ENCODE peak calls at places on chromosomes 3 and 15, in nine cellular contexts. I, S, H, X, G, M, U, W and Z are unnamed samples.

GRCh38 chr3:110933786-110934415 is 137.7 kb upstream of the NECTIN3 start:
- DNase-seq in M (peak; percentile 55), G (no peak), S (no peak), W (no peak), X (no peak), H (no peak), I (peak; percentile 6), U (no peak), Z (no peak)

GRCh38 chr3:100941451-100941850 is 51.8 kb downstream of the ABI3BP start:
- DNase-seq in U (no peak), G (no peak), X (no peak), I (no peak), S (no peak), M (no peak), H (no peak), W (no peak), Z (no peak)

GRCh38 chr3:117761992-117762944 is 1052.7 kb downstream of the TUSC7 start:
- DNase-seq in S (no peak), X (peak; percentile 14), H (no peak), G (no peak), I (no peak), M (no peak), W (no peak), U (no peak), Z (no peak)

GRCh38 chr3:55405436-55405835 is 81.7 kb downstream of the WNT5A start:
- DNase-seq in W (no peak), G (no peak), S (peak; percentile 3), X (peak; percentile 73), M (peak; percentile 20), U (no peak), H (no peak), I (peak; percentile 11), Z (peak; percentile 61)

GRCh38 chr15:23877502-23878412 is 190.7 kb upstream of the NDN start:
- DNase-seq in S (peak; percentile 50), U (no peak), H (peak; percentile 64), X (peak; percentile 86), G (peak; percentile 59), M (no peak), I (peak; percentile 6), W (peak; percentile 28), Z (peak; percentile 38)

GRCh38 chr3:123116116-123116515 is 49.3 kb downstream of the PDIA5 start:
- DNase-seq in G (no peak), W (no peak), X (no peak), H (no peak), U (no peak), I (no peak), S (no peak), M (no peak), Z (peak; percentile 41)

GRCh38 chr3:44509985-44510360 is 32.5 kb upstream of the ZNF445 start:
- DNase-seq in S (peak; percentile 36), W (no peak), I (peak; percentile 22), X (peak; percentile 41), U (no peak), H (no peak), M (peak; percentile 17), G (no peak), Z (no peak)

GRCh38 chr3:28376424-28376823 is 27.8 kb upstream of the AZI2 start:
- DNase-seq in I (no peak), H (no peak), X (no peak), W (no peak), M (no peak), S (no peak), G (no peak), U (no peak), Z (peak; percentile 50)

GRCh38 chr3:38099518-38099917 is 37.4 kb downstream of the ACAA1 start:
- DNase-seq in G (no peak), I (no peak), M (no peak), U (no peak), H (no peak), W (no peak), X (no peak), S (no peak), Z (no peak)

GRCh38 chr3:117752984-117753717 is 1043.6 kb downstream of the TUSC7 start:
- DNase-seq in W (no peak), I (no peak), H (no peak), G (no peak), M (peak; percentile 31), U (no peak), S (no peak), X (no peak), Z (peak; percentile 61)

GRCh38 chr3:125257563-125257962 is 45.0 kb upstream of the SLC12A8 start:
- DNase-seq in X (no peak), S (no peak), M (no peak), G (no peak), H (no peak), I (no peak), W (no peak), U (peak; percentile 29), Z (no peak)

GRCh38 chr3:173887888-173888287 is 490.3 kb downstream of the NLGN1 start:
- DNase-seq in W (no peak), H (no peak), U (no peak), G (no peak), S (no peak), X (no peak), M (no peak), I (no peak), Z (no peak)

GRCh38 chr3:21745971-21746370 is 5.0 kb downstream of the ZNF385D start:
- DNase-seq in I (no peak), H (no peak), W (no peak), X (no peak), G (no peak), U (no peak), M (no peak), S (no peak), Z (no peak)

GRCh38 chr15:63075072-63075995 is 32.8 kb downstream of the TPM1 start:
- DNase-seq in H (no peak), I (no peak), M (no peak), S (no peak), X (no peak), U (no peak), G (no peak), W (no peak), Z (no peak)

GRCh38 chr3:194306109-194306686 is 44.9 kb downstream of the CPN2 start:
- DNase-seq in U (peak; percentile 48), H (no peak), G (no peak), S (no peak), X (no peak), M (no peak), I (peak; percentile 49), W (no peak), Z (no peak)

GRCh38 chr3:68060186-68060585 is 405.8 kb upstream of the SUCLG2 start:
- DNase-seq in I (no peak), S (no peak), H (no peak), G (no peak), M (no peak), W (no peak), U (no peak), X (no peak), Z (no peak)

GRCh38 chr3:43796041-43796596 is 105.4 kb downstream of the ABHD5 start:
- DNase-seq in I (no peak), H (no peak), M (peak; percentile 40), U (no peak), W (no peak), G (no peak), S (no peak), X (no peak), Z (peak; percentile 78)

GRCh38 chr3:16825617-16826204 is 59.0 kb upstream of the PLCL2 start:
- DNase-seq in M (no peak), X (peak; percentile 35), U (no peak), S (no peak), G (no peak), W (no peak), I (no peak), H (no peak), Z (no peak)

GRCh38 chr3:186746008-186746407 is 28.8 kb downstream of the KNG1 start:
- DNase-seq in G (no peak), H (no peak), U (peak; percentile 60), W (no peak), S (peak; percentile 92), I (peak; percentile 96), X (peak; percentile 19), M (peak; percentile 89), Z (peak; percentile 92)

GRCh38 chr3:31882431-31882830 is 98.6 kb downstream of the OSBPL10 start:
- DNase-seq in W (no peak), H (no peak), M (no peak), X (no peak), I (no peak), G (no peak), S (no peak), U (no peak), Z (no peak)

GRCh38 chr15:31573759-31574158 is 247.1 kb downstream of the KLF13 start:
- DNase-seq in I (no peak), H (no peak), S (no peak), M (no peak), U (no peak), X (no peak), G (no peak), W (no peak), Z (no peak)

GRCh38 chr3:158935846-158936245 is 134.0 kb downstream of the MFSD1 start:
- DNase-seq in M (peak; percentile 51), S (no peak), H (no peak), W (no peak), I (peak; percentile 76), U (no peak), X (no peak), G (no peak), Z (peak; percentile 95)

GRCh38 chr3:48656061-48656840 is 6.4 kb downstream of the CELSR3 start:
- DNase-seq in W (peak; percentile 79), U (peak; percentile 24), G (no peak), H (peak; percentile 92), I (no peak), X (peak; percentile 88), M (peak; percentile 82), S (no peak), Z (no peak)

GRCh38 chr3:125481786-125482185 is 38.2 kb downstream of the SNX4 start:
- DNase-seq in G (no peak), X (no peak), M (peak; percentile 37), H (no peak), S (no peak), U (no peak), W (no peak), I (no peak), Z (no peak)

GRCh38 chr3:165820685-165821123 is 16.5 kb downstream of the BCHE start:
- DNase-seq in W (no peak), H (no peak), S (no peak), G (no peak), I (no peak), M (no peak), U (no peak), X (no peak), Z (no peak)

GRCh38 chr15:35308802-35309201 is 223.7 kb upstream of the NANOGP8 start:
- DNase-seq in M (peak; percentile 92), G (no peak), U (peak; percentile 96), I (peak; percentile 80), S (peak; percentile 30), X (no peak), W (peak; percentile 28), H (no peak), Z (no peak)

GRCh38 chr15:88303455-88303854 is 46.9 kb upstream of the NTRK3 start:
- DNase-seq in U (no peak), M (no peak), G (no peak), H (no peak), S (no peak), W (no peak), X (no peak), I (no peak), Z (no peak)

GRCh38 chr15:40050788-40051615 is 12.0 kb upstream of the SRP14 start:
- DNase-seq in S (peak; percentile 62), W (peak; percentile 46), M (no peak), U (no peak), G (no peak), H (no peak), X (peak; percentile 52), I (no peak), Z (no peak)

GRCh38 chr3:30294241-30294667 is 312.1 kb upstream of the TGFBR2 start:
- DNase-seq in G (no peak), I (no peak), M (no peak), U (no peak), H (no peak), W (no peak), S (no peak), X (no peak), Z (peak; percentile 25)

GRCh38 chr3:108818404-108818803 is 4.2 kb upstream of the TRAT1 start:
- DNase-seq in S (peak; percentile 73), X (peak; percentile 15), H (no peak), G (no peak), I (peak; percentile 34), W (no peak), M (peak; percentile 34), U (no peak), Z (peak; percentile 70)

GRCh38 chr3:129439381-129439816 is 349 bp downstream of the MBD4 start:
- DNase-seq in X (peak; percentile 63), M (peak; percentile 40), H (peak; percentile 69), I (no peak), S (peak; percentile 61), G (peak; percentile 35), U (no peak), W (peak; percentile 58), Z (no peak)